ENCODE peak calls at places on chromosomes 16 and 17, in four cellular contexts. One of them, this sample, is unnamed.

GRCh38 chr17:48586355-48586924 is 3.6 kb downstream of the HOXB3 start:
- DNase-seq in transverse colon: no peak
- DNase-seq in A549: no peak
- DNase-seq in adrenal gland: no peak
- DNase-seq in this sample: no peak

GRCh38 chr17:64471440-64471839 is 22.5 kb downstream of the MILR1 start:
- DNase-seq in transverse colon: no peak
- DNase-seq in adrenal gland: no peak
- DNase-seq in A549: no peak
- DNase-seq in this sample: no peak

GRCh38 chr16:71724320-71724751 is at the start of gene PHLPP2:
- DNase-seq in A549: no peak
- DNase-seq in transverse colon: no peak
- DNase-seq in adrenal gland: no peak
- DNase-seq in this sample: no peak

GRCh38 chr16:88352261-88353200 is 30.2 kb upstream of the ZNF469 start:
- DNase-seq in transverse colon: no peak
- DNase-seq in A549: no peak
- DNase-seq in adrenal gland: peak; percentile 57
- DNase-seq in this sample: no peak

GRCh38 chr17:56064506-56064905 is 88.8 kb upstream of the ANKFN1 start:
- DNase-seq in adrenal gland: no peak
- DNase-seq in A549: no peak
- DNase-seq in transverse colon: no peak
- DNase-seq in this sample: no peak

GRCh38 chr16:83231771-83232170 is 576.0 kb upstream of the HSBP1 start:
- DNase-seq in transverse colon: no peak
- DNase-seq in adrenal gland: no peak
- DNase-seq in A549: no peak
- DNase-seq in this sample: no peak

GRCh38 chr17:59783221-59784016 is 76.0 kb downstream of the VMP1 start:
- DNase-seq in adrenal gland: no peak
- DNase-seq in transverse colon: no peak
- DNase-seq in A549: peak; percentile 58
- DNase-seq in this sample: no peak

GRCh38 chr17:37676115-37676925 is 33.1 kb upstream of the DDX52 start:
- DNase-seq in transverse colon: peak; percentile 56
- DNase-seq in A549: no peak
- DNase-seq in adrenal gland: no peak
- DNase-seq in this sample: no peak

GRCh38 chr17:73324711-73325526 is 13.1 kb upstream of the CDC42EP4 start:
- DNase-seq in adrenal gland: no peak
- DNase-seq in transverse colon: no peak
- DNase-seq in A549: no peak
- DNase-seq in this sample: no peak

GRCh38 chr16:75710344-75710743 is 9.1 kb upstream of the DUXB start:
- DNase-seq in transverse colon: no peak
- DNase-seq in A549: no peak
- DNase-seq in adrenal gland: no peak
- DNase-seq in this sample: no peak
- H3K9me3 ChIP-seq in transverse colon: peaks cover 10% of the 10 kb centered on the region
- H3K9me3 ChIP-seq in A549: no peaks in the 10 kb centered on the region
- H3K9me3 ChIP-seq in adrenal gland: peaks cover 18% of the 10 kb centered on the region
- H3K9me3 ChIP-seq in this sample: peaks cover 17% of the 10 kb centered on the region

GRCh38 chr16:325375-326155 is 27.0 kb downstream of the AXIN1 start:
- DNase-seq in adrenal gland: no peak
- DNase-seq in A549: no peak
- DNase-seq in transverse colon: no peak
- DNase-seq in this sample: no peak
- H3K27ac ChIP-seq in adrenal gland: no peak overlapping the region
- H3K27ac ChIP-seq in A549: peak overlapping the region; percentile 64
- H3K27ac ChIP-seq in transverse colon: peak overlapping the region; percentile 85
- H3K27ac ChIP-seq in this sample: peak overlapping the region; percentile 89

GRCh38 chr17:864315-864714 is 82.2 kb downstream of the MRM3 start:
- DNase-seq in transverse colon: no peak
- DNase-seq in A549: no peak
- DNase-seq in adrenal gland: no peak
- DNase-seq in this sample: no peak
- H3K9me3 ChIP-seq in transverse colon: no peaks in the 10 kb centered on the region
- H3K9me3 ChIP-seq in A549: no peaks in the 10 kb centered on the region
- H3K9me3 ChIP-seq in adrenal gland: no peaks in the 10 kb centered on the region
- H3K9me3 ChIP-seq in this sample: no peaks in the 10 kb centered on the region

DNA sequence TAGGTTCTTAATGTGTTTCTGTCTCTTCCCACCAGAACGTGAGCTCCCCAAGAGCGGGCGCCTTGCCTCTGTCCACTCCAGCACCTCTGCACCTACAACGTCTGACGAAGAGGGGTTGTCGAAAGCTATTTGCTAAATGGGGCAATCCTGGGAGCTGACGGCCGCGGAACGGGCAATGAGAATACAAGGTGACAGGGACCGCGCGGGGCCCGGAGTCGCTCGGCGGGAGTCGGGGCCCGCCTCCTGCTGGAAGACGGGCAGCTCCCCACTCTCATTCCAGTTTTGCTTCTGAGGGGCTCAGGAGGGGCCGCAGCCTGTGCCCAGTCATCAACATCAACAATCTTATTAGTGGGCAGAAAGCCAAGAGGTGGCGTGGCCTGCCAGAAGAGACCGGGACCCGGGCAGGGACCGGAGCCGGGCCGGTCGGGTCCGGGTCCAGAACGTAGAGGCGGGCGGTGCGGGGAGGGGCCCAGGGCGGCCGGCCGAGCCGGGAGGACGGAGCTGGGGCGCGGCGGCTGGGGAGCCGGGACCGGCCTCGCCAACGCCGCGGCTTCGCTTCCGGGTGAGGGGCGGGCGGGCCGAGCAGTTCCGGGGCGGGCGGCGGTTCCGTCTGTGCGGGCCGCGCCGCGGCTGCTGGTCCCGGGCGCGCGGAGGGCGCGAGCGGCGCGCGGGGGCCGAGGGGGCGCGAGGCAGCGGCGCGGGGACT is at the start of gene MOSMO:
- DNase-seq in adrenal gland: peak; percentile 73
- DNase-seq in A549: peak; percentile 60
- DNase-seq in transverse colon: peak; percentile 79
- DNase-seq in this sample: peak; percentile 68
- H3K27ac ChIP-seq in adrenal gland: peak within 1 kb of the TSS; percentile 82
- H3K27ac ChIP-seq in A549: peak within 1 kb of the TSS; percentile 93
- H3K27ac ChIP-seq in transverse colon: peak within 1 kb of the TSS; percentile 93
- H3K27ac ChIP-seq in this sample: peak within 1 kb of the TSS; percentile 37

GRCh38 chr16:27220527-27220926 is 17.2 kb downstream of the KDM8 start:
- DNase-seq in adrenal gland: no peak
- DNase-seq in A549: no peak
- DNase-seq in transverse colon: no peak
- DNase-seq in this sample: no peak
- H3K9me3 ChIP-seq in adrenal gland: no peaks in the 10 kb centered on the region
- H3K9me3 ChIP-seq in A549: no peaks in the 10 kb centered on the region
- H3K9me3 ChIP-seq in transverse colon: no peaks in the 10 kb centered on the region
- H3K9me3 ChIP-seq in this sample: no peaks in the 10 kb centered on the region

GRCh38 chr16:22347100-22347820 is 27.2 kb downstream of the CDR2 start:
- DNase-seq in A549: no peak
- DNase-seq in transverse colon: no peak
- DNase-seq in adrenal gland: no peak
- DNase-seq in this sample: no peak
- H3K27ac ChIP-seq in A549: no peak overlapping the region
- H3K27ac ChIP-seq in transverse colon: peak overlapping the region; percentile 71
- H3K27ac ChIP-seq in adrenal gland: no peak overlapping the region
- H3K27ac ChIP-seq in this sample: no peak overlapping the region

GRCh38 chr16:7691533-7691932 is 358.9 kb downstream of the RBFOX1 start:
- DNase-seq in adrenal gland: no peak
- DNase-seq in A549: no peak
- DNase-seq in transverse colon: no peak
- DNase-seq in this sample: no peak

GRCh38 chr16:7688811-7689210 is 356.2 kb downstream of the RBFOX1 start:
- DNase-seq in transverse colon: no peak
- DNase-seq in adrenal gland: no peak
- DNase-seq in A549: no peak
- DNase-seq in this sample: no peak

GRCh38 chr16:7689234-7689633 is 356.6 kb downstream of the RBFOX1 start:
- DNase-seq in A549: no peak
- DNase-seq in transverse colon: no peak
- DNase-seq in adrenal gland: no peak
- DNase-seq in this sample: no peak
- H3K9me3 ChIP-seq in A549: no peaks in the 10 kb centered on the region
- H3K9me3 ChIP-seq in transverse colon: no peaks in the 10 kb centered on the region
- H3K9me3 ChIP-seq in adrenal gland: no peaks in the 10 kb centered on the region
- H3K9me3 ChIP-seq in this sample: no peaks in the 10 kb centered on the region

DNA sequence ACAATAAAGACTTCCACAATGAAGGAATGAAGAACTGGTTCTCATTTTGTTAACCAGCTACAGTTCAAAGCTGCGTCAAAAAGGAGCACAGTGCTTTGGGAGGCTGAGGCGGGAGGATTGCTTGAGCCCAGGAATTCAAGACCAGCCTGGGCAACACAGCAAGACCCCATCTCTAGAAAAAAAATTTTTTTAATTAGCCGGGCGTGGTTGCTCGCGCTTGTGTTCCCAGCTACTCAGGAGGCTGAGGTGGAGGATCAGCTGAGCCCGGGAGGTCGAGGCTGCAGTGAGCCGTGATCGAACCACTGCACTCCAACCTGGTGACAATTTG is 764 bp upstream of the SLC6A4 start:
- DNase-seq in adrenal gland: no peak
- DNase-seq in transverse colon: no peak
- DNase-seq in A549: no peak
- DNase-seq in this sample: no peak
- H3K27ac ChIP-seq in adrenal gland: no peak overlapping the region
- H3K27ac ChIP-seq in transverse colon: no peak overlapping the region
- H3K27ac ChIP-seq in A549: peak overlapping the region; percentile 76
- H3K27ac ChIP-seq in this sample: no peak overlapping the region

GRCh38 chr16:31893824-31894223 is 20.2 kb downstream of the ZNF267 start:
- DNase-seq in transverse colon: no peak
- DNase-seq in adrenal gland: no peak
- DNase-seq in A549: no peak
- DNase-seq in this sample: no peak
- H3K9me3 ChIP-seq in transverse colon: peaks cover 30% of the 10 kb centered on the region
- H3K9me3 ChIP-seq in adrenal gland: peaks cover 13% of the 10 kb centered on the region
- H3K9me3 ChIP-seq in A549: peaks cover 87% of the 10 kb centered on the region
- H3K9me3 ChIP-seq in this sample: peaks cover 41% of the 10 kb centered on the region